ENCODE peak calls at places on chromosomes 4 and X, in five cellular contexts. One of them, this sample, is unnamed.

GRCh38 chrX:97490656-97491055 is 606.9 kb downstream of the RPA4 start:
- DNase-seq in GM12892: no peak
- DNase-seq in K562: no peak
- DNase-seq in GM12878: no peak
- DNase-seq in H1: no peak
- DNase-seq in this sample: no peak

GRCh38 chr4:55468724-55469123 is 73.0 kb downstream of the TMEM165 start:
- DNase-seq in GM12892: no peak
- DNase-seq in K562: no peak
- DNase-seq in GM12878: no peak
- DNase-seq in H1: no peak
- DNase-seq in this sample: no peak

GRCh38 chr4:5979981-5980380 is 38.2 kb downstream of the C4orf50 start:
- DNase-seq in GM12892: no peak
- DNase-seq in K562: no peak
- DNase-seq in GM12878: no peak
- DNase-seq in H1: peak; percentile 87
- DNase-seq in this sample: no peak

GRCh38 chrX:68832101-68832416 is 3.2 kb downstream of the EFNB1 start:
- DNase-seq in GM12892: no peak
- DNase-seq in K562: no peak
- DNase-seq in GM12878: no peak
- DNase-seq in H1: peak; percentile 40
- DNase-seq in this sample: peak; percentile 42

GRCh38 chr4:52234539-52235174 is 183.6 kb downstream of the SPATA18 start:
- DNase-seq in GM12892: no peak
- DNase-seq in K562: no peak
- DNase-seq in GM12878: no peak
- DNase-seq in H1: no peak
- DNase-seq in this sample: no peak

GRCh38 chr4:57131849-57132745 is 21.9 kb upstream of the IGFBP7 start:
- DNase-seq in GM12892: no peak
- DNase-seq in K562: no peak
- DNase-seq in GM12878: no peak
- DNase-seq in H1: no peak
- DNase-seq in this sample: no peak

GRCh38 chr4:103011378-103012025 is 8.0 kb downstream of the SLC9B1 start:
- DNase-seq in GM12892: no peak
- DNase-seq in K562: peak; percentile 8
- DNase-seq in GM12878: no peak
- DNase-seq in H1: no peak
- DNase-seq in this sample: no peak

GRCh38 chrX:101383679-101384078 is 2.3 kb downstream of the BTK start:
- DNase-seq in GM12892: no peak
- DNase-seq in K562: no peak
- DNase-seq in GM12878: peak; percentile 60
- DNase-seq in H1: no peak
- DNase-seq in this sample: no peak

DNA sequence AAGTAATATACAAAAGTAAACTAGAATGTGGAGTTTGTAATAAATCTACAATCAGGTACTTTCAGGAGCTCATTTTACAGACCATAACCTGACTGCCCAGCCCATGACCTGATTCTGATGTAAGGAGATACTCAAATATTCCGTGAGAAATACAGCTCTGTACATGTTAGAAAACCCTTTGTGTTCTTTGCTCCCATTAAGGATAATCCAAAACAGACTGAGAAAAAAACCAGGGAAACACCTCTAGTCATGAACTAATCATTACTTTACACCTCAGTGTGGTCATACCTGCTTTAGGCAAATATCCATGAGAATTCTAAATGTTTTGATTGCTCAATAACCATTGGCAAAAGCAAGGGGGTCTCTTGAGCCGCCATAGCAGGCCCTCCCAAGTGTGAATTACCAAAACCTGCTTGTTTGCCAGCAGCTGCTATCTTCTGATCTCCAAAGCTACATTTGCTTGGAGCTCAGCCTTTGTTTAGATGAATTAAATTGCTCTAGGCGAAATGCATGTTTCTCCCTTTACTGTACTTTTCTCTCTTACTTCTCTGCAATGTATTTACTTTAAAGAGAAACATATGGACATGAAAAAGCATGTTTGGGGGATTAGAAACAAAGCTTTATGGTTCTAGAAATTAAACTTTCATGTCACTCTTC is 79.1 kb downstream of the ANKRD50 start:
- DNase-seq in GM12892: no peak
- DNase-seq in K562: no peak
- DNase-seq in GM12878: no peak
- DNase-seq in H1: no peak
- DNase-seq in this sample: no peak
- TF ChIP-seq TAF1 in GM12892: no peak
- TF ChIP-seq TAF1 in K562: no peak
- TF ChIP-seq TAF1 in GM12878: no peak
- TF ChIP-seq TAF1 in H1: no peak
- TF ChIP-seq TAF1 in this sample: no peak

DNA sequence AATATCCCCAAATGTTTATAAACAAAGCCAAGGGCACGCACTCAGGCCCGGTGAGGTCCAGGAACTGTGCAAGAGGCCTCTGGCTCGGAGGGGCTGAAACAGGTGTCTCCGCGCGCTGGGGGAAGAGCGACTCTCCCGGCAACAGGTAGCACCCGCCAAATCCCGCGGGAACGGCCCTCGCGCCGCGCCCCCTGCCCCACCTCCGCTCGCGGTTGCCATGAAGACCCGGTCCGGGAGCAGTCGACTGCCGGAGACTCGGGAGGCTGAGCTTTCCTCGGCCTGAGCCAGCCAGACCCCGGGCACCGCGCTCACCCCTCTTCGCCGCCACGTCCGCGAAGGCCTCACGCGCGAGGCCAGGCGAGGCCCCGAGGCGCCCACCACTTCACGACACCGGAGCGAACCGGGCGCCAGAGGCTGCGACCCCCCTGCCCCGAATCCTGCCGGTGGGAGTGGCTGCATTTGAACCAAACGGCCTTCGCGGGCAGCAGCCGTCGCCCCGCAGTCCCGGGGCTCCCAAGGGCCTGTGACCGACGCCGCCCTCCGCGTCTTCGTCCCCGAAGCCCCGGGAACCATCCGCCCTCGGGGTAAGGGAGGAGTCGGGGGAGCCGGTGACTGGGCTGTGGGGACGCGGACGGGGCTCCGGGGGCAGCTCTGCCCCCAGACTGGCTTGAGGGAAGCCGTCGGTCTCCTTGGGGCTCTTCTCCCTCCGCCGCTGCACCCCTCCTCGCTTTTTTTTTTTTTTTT is at the start of gene NSUN7:
- DNase-seq in GM12892: peak; percentile 27
- DNase-seq in K562: no peak
- DNase-seq in GM12878: no peak
- DNase-seq in H1: peak; percentile 93
- DNase-seq in this sample: peak; percentile 40
- TF ChIP-seq POLR2A in GM12892: no peak
- TF ChIP-seq POLR2A in K562: no peak
- TF ChIP-seq POLR2A in GM12878: peak; percentile 38
- TF ChIP-seq POLR2A in H1: peak; percentile 83
- TF ChIP-seq POLR2A in this sample: no peak

GRCh38 chr4:186699298-186699697 is 24.4 kb downstream of the FAT1 start:
- DNase-seq in GM12892: no peak
- DNase-seq in K562: no peak
- DNase-seq in GM12878: no peak
- DNase-seq in H1: no peak
- DNase-seq in this sample: no peak
- TF ChIP-seq POLR2AphosphoS5 in GM12892: no peak
- TF ChIP-seq POLR2AphosphoS5 in K562: no peak
- TF ChIP-seq POLR2AphosphoS5 in GM12878: no peak
- TF ChIP-seq POLR2AphosphoS5 in H1: no peak
- TF ChIP-seq POLR2AphosphoS5 in this sample: no peak

GRCh38 chr4:2962614-2963184 is 507 bp downstream of the NOP14 start:
- DNase-seq in GM12892: no peak
- DNase-seq in K562: no peak
- DNase-seq in GM12878: no peak
- DNase-seq in H1: peak; percentile 78
- DNase-seq in this sample: no peak
- TF ChIP-seq TAF1 in GM12892: no peak
- TF ChIP-seq TAF1 in K562: no peak
- TF ChIP-seq TAF1 in GM12878: no peak
- TF ChIP-seq TAF1 in H1: peak; percentile 10
- TF ChIP-seq TAF1 in this sample: no peak

GRCh38 chrX:154517101-154517781 is 1.2 kb upstream of the FAM3A start:
- DNase-seq in GM12892: no peak
- DNase-seq in K562: no peak
- DNase-seq in GM12878: no peak
- DNase-seq in H1: peak; percentile 49
- DNase-seq in this sample: no peak
- TF ChIP-seq POLR2A in GM12892: no peak
- TF ChIP-seq POLR2A in K562: no peak
- TF ChIP-seq POLR2A in GM12878: no peak
- TF ChIP-seq POLR2A in H1: peak; percentile 13
- TF ChIP-seq POLR2A in this sample: no peak

GRCh38 chr4:149072359-149072758 is 630.1 kb upstream of the NR3C2 start:
- DNase-seq in GM12892: no peak
- DNase-seq in K562: no peak
- DNase-seq in GM12878: no peak
- DNase-seq in H1: no peak
- DNase-seq in this sample: no peak
- TF ChIP-seq POLR2AphosphoS5 in GM12892: no peak
- TF ChIP-seq POLR2AphosphoS5 in K562: no peak
- TF ChIP-seq POLR2AphosphoS5 in GM12878: no peak
- TF ChIP-seq POLR2AphosphoS5 in H1: no peak
- TF ChIP-seq POLR2AphosphoS5 in this sample: no peak

GRCh38 chr4:17932041-17932440 is 89.5 kb downstream of the LCORL start:
- DNase-seq in GM12892: no peak
- DNase-seq in K562: no peak
- DNase-seq in GM12878: no peak
- DNase-seq in H1: no peak
- DNase-seq in this sample: no peak
- TF ChIP-seq TAF1 in GM12892: no peak
- TF ChIP-seq TAF1 in K562: no peak
- TF ChIP-seq TAF1 in GM12878: no peak
- TF ChIP-seq TAF1 in H1: no peak
- TF ChIP-seq TAF1 in this sample: no peak

DNA sequence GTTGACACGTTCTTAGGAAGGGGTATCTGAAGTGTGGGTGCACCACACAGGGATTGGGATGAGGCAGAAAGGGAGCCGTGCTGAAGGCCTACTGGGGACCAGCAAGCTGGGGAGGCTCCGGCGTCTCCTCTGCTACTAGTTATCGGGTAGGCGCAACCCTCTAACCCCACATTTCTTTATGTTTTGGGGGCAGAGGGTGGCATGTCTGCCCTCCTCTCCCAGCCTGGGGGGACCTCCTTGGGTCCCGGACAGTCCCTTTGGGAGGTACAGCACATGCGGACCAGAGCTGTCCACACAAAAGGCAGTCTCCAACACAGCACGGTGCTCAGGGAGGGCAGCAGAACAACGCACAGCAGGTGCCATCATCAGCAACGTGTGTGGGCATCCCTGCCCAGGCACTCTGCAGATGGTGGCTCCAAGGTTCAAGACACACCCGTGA is 33.2 kb downstream of the WDR1 start:
- DNase-seq in GM12892: peak; percentile 3
- DNase-seq in K562: no peak
- DNase-seq in GM12878: no peak
- DNase-seq in H1: no peak
- DNase-seq in this sample: peak; percentile 13
- TF ChIP-seq POLR2A in GM12892: peak; percentile 5
- TF ChIP-seq POLR2A in K562: no peak
- TF ChIP-seq POLR2A in GM12878: peak; percentile 51
- TF ChIP-seq POLR2A in H1: no peak
- TF ChIP-seq POLR2A in this sample: no peak

DNA sequence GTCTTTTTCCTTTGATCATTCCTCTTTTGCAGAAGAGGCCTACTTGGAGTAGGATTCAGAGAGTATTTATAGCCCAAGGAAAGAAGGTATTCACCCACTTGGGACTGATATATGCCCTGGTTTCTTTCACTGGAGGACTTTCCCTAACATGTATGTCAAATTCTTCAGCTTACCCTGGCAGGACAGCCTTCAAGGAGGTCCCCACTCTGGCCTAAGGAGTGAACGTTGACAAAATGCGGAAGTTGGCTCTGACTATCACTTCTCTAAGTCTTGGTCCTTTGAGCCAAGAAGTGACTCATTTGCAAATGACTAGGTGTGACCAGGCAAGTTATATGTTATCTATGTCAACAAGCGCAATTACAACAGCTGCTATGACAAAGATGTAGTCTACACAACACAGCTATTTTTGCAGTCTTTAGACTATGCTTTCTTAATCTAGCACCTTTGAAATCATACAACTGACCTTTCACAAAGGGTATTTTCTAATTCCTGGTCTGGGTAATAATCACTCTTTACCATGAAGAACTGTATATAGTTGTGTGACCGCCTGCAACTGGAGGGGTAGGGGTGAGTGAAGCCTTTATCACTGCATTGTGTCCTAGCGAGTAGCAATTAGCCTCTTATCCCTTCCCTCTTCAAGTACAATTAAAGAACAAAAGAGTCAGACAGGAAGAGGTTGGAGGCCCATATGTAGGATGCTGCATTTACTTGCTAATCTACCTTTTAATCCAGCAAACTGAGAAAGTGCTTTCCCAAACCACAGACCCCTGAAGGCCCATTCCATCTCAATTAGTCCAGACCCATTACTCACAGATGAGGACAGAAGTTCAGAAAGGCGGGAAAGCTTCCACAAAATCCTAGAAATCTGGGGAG is 50.1 kb downstream of the RASGEF1B start:
- DNase-seq in GM12892: peak; percentile 19
- DNase-seq in K562: peak; percentile 79
- DNase-seq in GM12878: peak; percentile 26
- DNase-seq in H1: no peak
- DNase-seq in this sample: peak; percentile 36
- TF ChIP-seq POLR2AphosphoS5 in GM12892: no peak
- TF ChIP-seq POLR2AphosphoS5 in K562: peak; percentile 89
- TF ChIP-seq POLR2AphosphoS5 in GM12878: no peak
- TF ChIP-seq POLR2AphosphoS5 in H1: no peak
- TF ChIP-seq POLR2AphosphoS5 in this sample: no peak

GRCh38 chr4:8131210-8131609 is 27.4 kb downstream of the ABLIM2 start:
- DNase-seq in GM12892: no peak
- DNase-seq in K562: no peak
- DNase-seq in GM12878: no peak
- DNase-seq in H1: no peak
- DNase-seq in this sample: no peak
- TF ChIP-seq TAF1 in GM12892: no peak
- TF ChIP-seq TAF1 in K562: no peak
- TF ChIP-seq TAF1 in GM12878: no peak
- TF ChIP-seq TAF1 in H1: no peak
- TF ChIP-seq TAF1 in this sample: no peak

This sample was measured in GM12891.